ENCODE peak calls at places on chromosomes 12 and 14, in four cellular contexts. P is T-helper 17 cell, B is heart left ventricle, M is RWPE1. T is an unnamed sample.

GRCh38 chr14:38342803-38343202 is 86.9 kb upstream of the CLEC14A start:
- DNase-seq in B (no peak), P (no peak), M (no peak), T (no peak)

GRCh38 chr14:69321601-69322330 is 61.8 kb downstream of the GALNT16 start:
- DNase-seq in M (no peak), B (no peak), P (no peak), T (peak)

GRCh38 chr14:95023886-95024285 is 133.4 kb downstream of the DICER1 start:
- DNase-seq in B (no peak), M (no peak), P (no peak), T (no peak)

GRCh38 chr12:38374751-38375150 is 58.2 kb downstream of the ALG10B start:
- DNase-seq in B (no peak), P (no peak), M (no peak), T (no peak)

GRCh38 chr12:95663525-95663924 is 112.2 kb upstream of the USP44 start:
- DNase-seq in B (no peak), M (no peak), P (no peak), T (no peak)

GRCh38 chr14:90191154-90191553 is 65.2 kb upstream of the PSMC1 start:
- DNase-seq in M (no peak), B (no peak), P (no peak), T (no peak)

GRCh38 chr12:126819554-126819953 is 1447.4 kb upstream of the TMEM132C start:
- DNase-seq in B (no peak), M (no peak), P (no peak), T (no peak)

GRCh38 chr14:96660667-96661066 is 136.5 kb upstream of the VRK1 start:
- DNase-seq in B (no peak), P (no peak), M (no peak), T (no peak)

GRCh38 chr14:39977198-39977597 is 545.0 kb upstream of the FBXO33 start:
- DNase-seq in B (no peak), P (no peak), M (no peak), T (no peak)

GRCh38 chr12:10722905-10723866 is at the start of gene YBX3:
- DNase-seq in P (no peak), B (peak), M (peak), T (peak)

GRCh38 chr14:104985675-104986486 is at the start of gene CLBA1:
- DNase-seq in P (peak), B (peak), M (peak), T (peak)

GRCh38 chr14:104643306-104643705 is 38.7 kb upstream of the TMEM179 start:
- DNase-seq in P (no peak), B (no peak), M (no peak), T (no peak)

GRCh38 chr12:46131729-46132128 is 137.1 kb downstream of the SLC38A1 start:
- DNase-seq in B (no peak), P (no peak), M (no peak), T (peak)

GRCh38 chr12:96986883-96987523 is 79.9 kb downstream of the NEDD1 start:
- DNase-seq in B (no peak), M (peak), P (no peak), T (no peak)

GRCh38 chr14:96683575-96684289 is 113.5 kb upstream of the VRK1 start:
- DNase-seq in M (no peak), B (no peak), P (no peak), T (no peak)

GRCh38 chr12:114674201-114675047 is 9.6 kb downstream of the TBX3 start:
- DNase-seq in P (no peak), M (no peak), B (no peak), T (no peak)

GRCh38 chr14:56414231-56414630 is 165.4 kb upstream of the TMEM260 start:
- DNase-seq in B (no peak), P (no peak), M (no peak), T (no peak)

GRCh38 chr14:58633831-58634230 is 3.9 kb upstream of the DACT1 start:
- DNase-seq in M (no peak), P (no peak), B (no peak), T (no peak)

GRCh38 chr14:100239200-100239839 is 376 bp downstream of the YY1 start:
- DNase-seq in M (no peak), P (peak), B (peak), T (peak)